ENCODE peak calls at places on chromosomes 16 and 17, in six cellular contexts. L is neural progenitor cell, N is HCT116, K is fibroblast of lung, E is OCI-LY7, J is IMR-90. H is an unnamed sample.
A peak's percentile ranks its signal among the peaks of the same experiment; 100 is the strongest.

GRCh38 chr17:41392278-41392677 is 5.1 kb downstream of the KRT31 start:
- DNase-seq in L (no peak), N (no peak), K (peak; percentile 31), E (no peak), J (peak; percentile 74), H (no peak)

GRCh38 chr17:17983376-17983775 is 10.7 kb downstream of the DRC3 start:
- DNase-seq in L (no peak), N (no peak), K (no peak), E (no peak), J (no peak), H (no peak)

GRCh38 chr17:4565209-4566141 is 5.1 kb upstream of the GGT6 start:
- DNase-seq in L (peak; percentile 90), N (peak; percentile 84), K (peak; percentile 68), E (peak; percentile 88), J (peak; percentile 75), H (peak; percentile 87)

GRCh38 chr16:85567101-85567866 is 45.8 kb upstream of the GSE1 start:
- DNase-seq in L (no peak), N (no peak), K (no peak), E (no peak), J (no peak), H (no peak)

GRCh38 chr17:45050680-45051059 is 762 bp downstream of the DCAKD start:
- DNase-seq in L (peak; percentile 45), N (no peak), K (peak; percentile 35), E (peak; percentile 57), J (peak; percentile 28), H (peak; percentile 74)

GRCh38 chr17:10251212-10251948 is 53.0 kb upstream of the GAS7 start:
- DNase-seq in L (no peak), N (no peak), K (no peak), E (no peak), J (no peak), H (no peak)

GRCh38 chr16:49280022-49280741 is 1.5 kb downstream of the CBLN1 start:
- DNase-seq in L (peak; percentile 90), N (no peak), K (no peak), E (no peak), J (no peak), H (no peak)

GRCh38 chr17:42891539-42892152 is 9.0 kb upstream of the G6PC1 start:
- DNase-seq in L (peak; percentile 33), N (no peak), K (peak; percentile 35), E (no peak), J (peak; percentile 33), H (no peak)

GRCh38 chr17:32485261-32485955 is 1.4 kb upstream of the CDK5R1 start:
- DNase-seq in L (no peak), N (no peak), K (no peak), E (no peak), J (no peak), H (no peak)

GRCh38 chr16:49281843-49282642 is 405 bp upstream of the CBLN1 start:
- DNase-seq in L (peak; percentile 99), N (no peak), K (peak; percentile 44), E (peak; percentile 97), J (peak; percentile 16), H (no peak)

GRCh38 chr16:87708181-87708580 is 57.6 kb downstream of the KLHDC4 start:
- DNase-seq in L (no peak), N (no peak), K (no peak), E (no peak), J (no peak), H (no peak)

GRCh38 chr17:15777297-15777696 is 45.2 kb downstream of the TBC1D26 start:
- DNase-seq in L (no peak), N (no peak), K (no peak), E (no peak), J (no peak), H (no peak)

GRCh38 chr17:8015957-8016631 is 13.7 kb downstream of the GUCY2D start:
- DNase-seq in L (peak; percentile 52), N (no peak), K (peak; percentile 15), E (no peak), J (no peak), H (no peak)

GRCh38 chr17:58991718-58992331 is 114.9 kb downstream of the TRIM37 start:
- DNase-seq in L (no peak), N (no peak), K (peak; percentile 87), E (no peak), J (peak; percentile 63), H (no peak)

GRCh38 chr17:81508639-81509047 is 4.0 kb downstream of the ACTG1 start:
- DNase-seq in L (no peak), N (peak; percentile 84), K (peak; percentile 58), E (peak; percentile 30), J (peak; percentile 52), H (peak; percentile 81)

GRCh38 chr17:41527076-41528023 is 758 bp downstream of the KRT19 start:
- DNase-seq in L (peak; percentile 64), N (no peak), K (no peak), E (no peak), J (no peak), H (no peak)

GRCh38 chr16:86490859-86491642 is 19.3 kb upstream of the FOXF1 start:
- DNase-seq in L (no peak), N (no peak), K (peak; percentile 56), E (no peak), J (peak; percentile 52), H (no peak)

GRCh38 chr16:83473109-83473508 is 334.7 kb upstream of the HSBP1 start:
- DNase-seq in L (no peak), N (no peak), K (no peak), E (no peak), J (peak; percentile 34), H (no peak)

GRCh38 chr16:84922351-84923135 is 88.8 kb downstream of the ZDHHC7 start:
- DNase-seq in L (peak; percentile 34), N (no peak), K (no peak), E (peak; percentile 29), J (peak; percentile 46), H (no peak)

GRCh38 chr17:76883744-76884525 is 15.7 kb downstream of the MGAT5B start:
- DNase-seq in L (no peak), N (no peak), K (peak; percentile 7), E (no peak), J (no peak), H (no peak)

GRCh38 chr16:70579648-70580630 is 56.3 kb downstream of the SF3B3 start:
- DNase-seq in L (no peak), N (no peak), K (no peak), E (no peak), J (no peak), H (peak; percentile 61)

GRCh38 chr16:10607157-10607556 is 26.8 kb upstream of the EMP2 start:
- DNase-seq in L (no peak), N (no peak), K (no peak), E (no peak), J (no peak), H (no peak)

GRCh38 chr16:31214705-31215286 is 877 bp downstream of the TRIM72 start:
- DNase-seq in L (peak; percentile 52), N (no peak), K (no peak), E (no peak), J (no peak), H (no peak)

GRCh38 chr16:82082543-82083244 is 47.6 kb downstream of the HSD17B2 start:
- DNase-seq in L (no peak), N (peak; percentile 13), K (peak; percentile 65), E (no peak), J (peak; percentile 52), H (no peak)

GRCh38 chr17:13410874-13411273 is 190.9 kb downstream of the HS3ST3A1 start:
- DNase-seq in L (no peak), N (no peak), K (no peak), E (no peak), J (peak; percentile 44), H (no peak)

GRCh38 chr17:81927145-81927652 is 336 bp downstream of the MAFG start:
- DNase-seq in L (no peak), N (no peak), K (no peak), E (peak; percentile 18), J (no peak), H (no peak)

GRCh38 chr16:81873221-81873620 is 94.1 kb downstream of the PLCG2 start:
- DNase-seq in L (no peak), N (no peak), K (no peak), E (no peak), J (no peak), H (no peak)

GRCh38 chr17:62778990-62779681 is 29.0 kb downstream of the MARCHF10 start:
- DNase-seq in L (no peak), N (peak; percentile 88), K (peak; percentile 99), E (no peak), J (peak; percentile 98), H (peak; percentile 60)

GRCh38 chr17:57440522-57441269 is 184.4 kb downstream of the MSI2 start:
- DNase-seq in L (peak; percentile 81), N (peak; percentile 76), K (peak; percentile 98), E (peak; percentile 66), J (peak; percentile 88), H (peak; percentile 84)

GRCh38 chr17:73628642-73629552 is 15.3 kb downstream of the SDK2 start:
- DNase-seq in L (no peak), N (no peak), K (no peak), E (no peak), J (no peak), H (no peak)

GRCh38 chr17:72126575-72127486 is 6.0 kb downstream of the SOX9 start:
- DNase-seq in L (no peak), N (peak; percentile 91), K (peak; percentile 92), E (no peak), J (peak; percentile 83), H (no peak)

GRCh38 chr17:7549401-7550055 is 670 bp downstream of the TNFSF12 start:
- DNase-seq in L (no peak), N (no peak), K (peak; percentile 10), E (no peak), J (no peak), H (no peak)

GRCh38 chr16:10647721-10648296 is 46.9 kb downstream of the TEKT5 start:
- DNase-seq in L (no peak), N (no peak), K (peak; percentile 16), E (no peak), J (no peak), H (no peak)

DNA sequence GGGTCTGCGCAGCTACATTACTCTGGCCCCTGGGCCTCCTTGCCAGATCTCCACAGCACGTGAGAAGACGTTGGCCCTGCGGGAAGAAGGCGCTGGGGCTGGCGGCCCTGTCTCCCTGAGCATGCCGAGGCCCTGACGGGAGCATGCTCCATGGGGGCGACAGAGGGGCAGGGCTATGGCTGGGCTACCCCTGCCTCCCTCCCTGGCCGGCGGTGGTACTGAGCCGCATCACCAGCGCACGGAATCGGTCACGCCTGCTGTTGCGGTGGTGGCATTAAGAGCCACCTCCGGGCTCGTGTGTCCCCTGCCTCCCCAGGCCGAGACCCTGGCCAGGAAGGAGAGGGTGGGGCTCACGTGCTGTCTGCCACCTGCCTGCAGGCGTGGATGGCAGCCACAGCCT is 28.1 kb downstream of the MAPK8IP3 start:
- DNase-seq in L (no peak), N (no peak), K (no peak), E (no peak), J (no peak), H (no peak)
- H3K9me3 ChIP-seq in L (no peaks in the 10 kb centered on the region), N (no peaks in the 10 kb centered on the region), K (peaks cover 8% of the 10 kb centered on the region), E (peaks cover 22% of the 10 kb centered on the region), J (no peaks in the 10 kb centered on the region), H (peaks cover 4% of the 10 kb centered on the region)

GRCh38 chr16:75087040-75087979 is 29.3 kb downstream of the LDHD start:
- DNase-seq in L (no peak), N (no peak), K (peak; percentile 45), E (no peak), J (peak; percentile 93), H (no peak)
- H2AFZ ChIP-seq in L (no peak overlapping the region), N (no peak overlapping the region), K (peak overlapping the region; percentile 74), E (no peak overlapping the region), J (peak overlapping the region; percentile 84), H (no peak overlapping the region)

GRCh38 chr16:89230210-89230609 is 12.7 kb downstream of the ZNF778 start:
- DNase-seq in L (no peak), N (no peak), K (no peak), E (no peak), J (no peak), H (no peak)
- H3K9me3 ChIP-seq in L (no peaks in the 10 kb centered on the region), N (no peaks in the 10 kb centered on the region), K (peaks cover 12% of the 10 kb centered on the region), E (no peaks in the 10 kb centered on the region), J (peaks cover 48% of the 10 kb centered on the region), H (peaks cover 25% of the 10 kb centered on the region)

GRCh38 chr16:3095869-3096268 is 3.2 kb downstream of the ZSCAN10 start:
- DNase-seq in L (no peak), N (peak; percentile 21), K (no peak), E (peak; percentile 77), J (no peak), H (peak; percentile 86)
- H2AFZ ChIP-seq in L (no peak overlapping the region), N (peak overlapping the region; percentile 82), K (no peak overlapping the region), E (peak overlapping the region; percentile 33), J (no peak overlapping the region), H (peak overlapping the region; percentile 10)

H was measured in Karpas-422.